ENCODE peak calls at places on chromosome 12, in six cellular contexts. T is HepG2, I is HCT116, F is GM12878, K is H1, Q is K562. W is an unnamed sample.
A peak's percentile ranks its signal among the peaks of the same experiment; 100 is the strongest.

GRCh38 chr12:22275847-22276246 is 58.7 kb downstream of the ST8SIA1 start:
- DNase-seq in I (no peak), K (peak; percentile 31), T (no peak), Q (no peak), F (no peak), W (peak; percentile 87)

GRCh38 chr12:23253191-23253590 is 628.2 kb downstream of the ETNK1 start:
- DNase-seq in F (no peak), T (no peak), Q (no peak), K (no peak), I (no peak), W (no peak)

GRCh38 chr12:2284857-2285256 is 232.1 kb downstream of the CACNA1C start:
- DNase-seq in T (peak; percentile 29), Q (peak; percentile 20), K (peak; percentile 64), I (peak; percentile 37), F (no peak), W (peak; percentile 93)

GRCh38 chr12:90940872-90941499 is 14.0 kb downstream of the CCER1 start:
- DNase-seq in Q (no peak), F (no peak), T (peak; percentile 28), I (peak; percentile 55), K (no peak), W (no peak)

GRCh38 chr12:6684609-6685008 is 4.6 kb downstream of the ZNF384 start:
- DNase-seq in F (no peak), I (peak; percentile 24), K (no peak), T (peak; percentile 57), Q (peak; percentile 32), W (peak; percentile 76)

GRCh38 chr12:57807285-57807684 is 11.2 kb downstream of the AVIL start:
- DNase-seq in K (no peak), I (no peak), Q (no peak), F (no peak), T (no peak), W (no peak)

GRCh38 chr12:130044991-130045621 is 117.2 kb upstream of the FZD10 start:
- DNase-seq in Q (no peak), K (no peak), F (no peak), I (no peak), T (peak; percentile 75), W (peak; percentile 56)

GRCh38 chr12:98895086-98895651 is 250.1 kb downstream of the APAF1 start:
- DNase-seq in T (no peak), I (no peak), Q (no peak), F (no peak), K (peak; percentile 15), W (no peak)

GRCh38 chr12:56602239-56602638 is 27.9 kb downstream of the BAZ2A start:
- DNase-seq in Q (no peak), K (no peak), T (no peak), F (no peak), I (no peak), W (no peak)

GRCh38 chr12:131085125-131085815 is 131.6 kb downstream of the ADGRD1 start:
- DNase-seq in I (no peak), T (no peak), K (no peak), Q (no peak), F (no peak), W (no peak)

GRCh38 chr12:2615665-2616387 is 178.9 kb upstream of the FKBP4 start:
- DNase-seq in I (no peak), F (no peak), K (no peak), Q (no peak), T (no peak), W (no peak)

GRCh38 chr12:30996255-30996654 is 69.7 kb downstream of the TSPAN11 start:
- DNase-seq in Q (no peak), K (no peak), F (no peak), I (no peak), T (no peak), W (peak; percentile 52)

GRCh38 chr12:52059582-52060497 is 8.6 kb downstream of the NR4A1 start:
- DNase-seq in T (no peak), F (no peak), Q (no peak), K (no peak), I (peak; percentile 63), W (no peak)
- TF ChIP-seq ZNF274 in T (no peak), F (no peak), Q (no peak), K (no peak), I (no peak), W (no peak)

DNA sequence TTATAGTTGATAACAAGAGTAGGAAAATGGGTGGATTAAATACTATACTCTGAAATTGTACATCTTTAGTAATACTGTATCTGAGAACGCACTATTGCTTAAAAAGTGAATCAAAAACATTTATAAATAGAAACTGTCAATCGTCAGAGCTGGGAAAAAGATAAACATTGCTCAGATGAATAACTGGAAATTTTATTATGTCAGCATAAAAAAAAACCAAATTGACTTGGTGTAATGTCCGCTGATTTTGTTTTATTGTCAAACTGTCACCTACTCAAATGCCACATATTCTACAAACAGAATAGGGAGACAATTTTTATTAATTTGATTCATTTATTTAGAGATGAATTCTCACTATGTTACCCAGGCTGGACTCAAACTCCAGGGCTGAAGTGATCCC is 109.3 kb upstream of the TMTC1 start:
- DNase-seq in F (no peak), T (no peak), I (no peak), Q (no peak), K (no peak), W (no peak)
- H3K4me1 ChIP-seq in F (no peaks in the 10 kb centered on the region), T (no peaks in the 10 kb centered on the region), I (no peaks in the 10 kb centered on the region), Q (no peaks in the 10 kb centered on the region), K (peaks cover 3% of the 10 kb centered on the region), W (peaks cover 3% of the 10 kb centered on the region)

GRCh38 chr12:457676-458075 is 2.1 kb upstream of the B4GALNT3 start:
- DNase-seq in Q (no peak), I (no peak), T (no peak), K (no peak), F (no peak), W (no peak)

GRCh38 chr12:461425-461824 is 1.7 kb downstream of the B4GALNT3 start:
- DNase-seq in I (no peak), K (no peak), F (no peak), T (peak; percentile 5), Q (no peak), W (no peak)

GRCh38 chr12:459050-459429 is 699 bp upstream of the B4GALNT3 start:
- DNase-seq in F (no peak), Q (no peak), K (no peak), I (no peak), T (no peak), W (no peak)

GRCh38 chr12:460301-461230 is 827 bp downstream of the B4GALNT3 start:
- DNase-seq in T (no peak), Q (peak; percentile 31), K (no peak), F (no peak), I (no peak), W (no peak)

DNA sequence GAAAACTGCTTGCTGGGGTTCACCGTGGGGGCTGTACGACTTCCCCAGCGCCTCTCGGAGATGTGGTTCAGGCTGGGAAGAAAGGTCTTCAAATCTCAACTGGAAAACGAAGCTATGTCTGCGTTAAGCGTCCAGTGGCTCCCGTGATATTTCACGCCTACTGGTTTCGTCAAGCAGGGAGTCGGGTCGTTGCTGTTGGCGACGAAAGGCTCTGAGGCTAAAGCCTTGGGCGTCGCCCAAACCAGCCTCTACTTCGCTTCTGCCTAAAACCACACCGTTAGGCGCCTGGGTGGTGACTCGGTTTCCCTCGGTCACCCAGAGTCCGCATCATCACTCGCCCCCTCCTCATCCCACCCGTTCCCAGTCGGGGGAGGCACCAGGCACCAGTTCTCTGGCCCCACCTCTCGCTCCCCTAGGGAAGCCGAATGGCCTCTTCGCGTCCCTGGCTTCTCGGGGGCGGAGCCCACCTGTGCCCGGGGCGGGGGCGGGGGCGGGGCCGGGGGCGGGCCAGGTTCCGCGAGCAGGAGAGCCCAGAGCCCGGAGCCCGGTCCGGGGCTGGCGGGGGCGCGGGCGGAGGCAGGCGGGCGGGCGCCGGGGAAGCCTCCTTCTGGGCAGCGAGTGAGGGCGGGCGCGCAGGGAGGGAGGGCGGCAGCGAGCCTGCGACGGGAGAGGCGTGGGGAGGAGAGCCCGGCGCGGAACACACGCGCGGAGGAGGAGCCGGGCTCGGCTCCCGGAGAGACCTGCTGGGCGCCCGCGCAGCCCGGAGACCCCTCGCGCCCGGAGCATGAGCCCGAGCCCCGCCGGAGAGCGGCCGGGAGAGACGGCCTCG is at the start of gene B4GALNT3:
- DNase-seq in K (no peak), Q (peak; percentile 80), T (no peak), I (peak; percentile 54), F (no peak), W (peak; percentile 47)
- TF ChIP-seq ZNF274 in K (no peak), Q (no peak), T (no peak), I (no peak), F (no peak), W (no peak)

GRCh38 chr12:116263844-116264243 is 13.6 kb downstream of the MED13L start:
- DNase-seq in Q (no peak), F (no peak), K (no peak), T (peak; percentile 33), I (no peak), W (no peak)
- H3K4me1 ChIP-seq in Q (peaks cover 39% of the 10 kb centered on the region), F (no peaks in the 10 kb centered on the region), K (peaks cover 8% of the 10 kb centered on the region), T (peaks cover 72% of the 10 kb centered on the region), I (peaks cover 83% of the 10 kb centered on the region), W (no peaks in the 10 kb centered on the region)

W was measured in NT2/D1.